ENCODE peak calls at places on chromosomes 1 and 21, in four cellular contexts. X is GM12878, Y is HepG2, Z is K562. P is an unnamed sample.

GRCh38 chr1:60171793-60172192 is 98.2 kb upstream of the C1orf87 start:
- DNase-seq in Z (no peak), Y (no peak), X (no peak), P (no peak)

GRCh38 chr1:16146888-16147614 is 8.8 kb downstream of the EPHA2 start:
- DNase-seq in X (no peak), Y (peak), Z (peak), P (no peak)

GRCh38 chr1:24981632-24982007 is 51.5 kb upstream of the RUNX3 start:
- DNase-seq in Y (no peak), Z (no peak), X (no peak), P (no peak)

GRCh38 chr1:46442317-46443161 is 47.1 kb upstream of the DMBX1 start:
- DNase-seq in Y (peak), X (no peak), Z (peak), P (peak)

GRCh38 chr1:11833497-11833896 is 14.1 kb downstream of the NPPA start:
- DNase-seq in Z (no peak), X (no peak), Y (no peak), P (no peak)

GRCh38 chr1:115507256-115507589 is 134.5 kb upstream of the VANGL1 start:
- DNase-seq in X (no peak), Y (peak), Z (peak), P (peak)

GRCh38 chr1:8409107-8409506 is 91.2 kb downstream of the SLC45A1 start:
- DNase-seq in Z (peak), Y (peak), X (no peak), P (peak)

GRCh38 chr21:42330380-42331336 is 15.4 kb upstream of the TFF3 start:
- DNase-seq in Z (no peak), X (no peak), Y (no peak), P (no peak)

GRCh38 chr21:44006656-44007055 is 5.5 kb upstream of the TRAPPC10 start:
- DNase-seq in Y (no peak), Z (no peak), X (no peak), P (no peak)

GRCh38 chr1:113086551-113086950 is 13.6 kb downstream of the LRIG2 start:
- DNase-seq in Y (no peak), X (no peak), Z (no peak), P (no peak)

GRCh38 chr1:151024540-151025146 is 11.7 kb upstream of the BNIPL start:
- DNase-seq in X (no peak), Y (peak), Z (peak), P (peak)

GRCh38 chr1:200428482-200429205 is 18.8 kb upstream of the ZNF281 start:
- DNase-seq in Z (no peak), Y (no peak), X (no peak), P (no peak)

GRCh38 chr1:2644171-2644570 is 11.4 kb upstream of the MMEL1 start:
- DNase-seq in Z (no peak), X (no peak), Y (no peak), P (no peak)

GRCh38 chr1:233240839-233241682 is 54.5 kb downstream of the PCNX2 start:
- DNase-seq in Z (peak), X (no peak), Y (peak), P (peak)

GRCh38 chr1:42952353-42953001 is 6.2 kb downstream of the SLC2A1 start:
- DNase-seq in Z (peak), X (no peak), Y (no peak), P (no peak)

GRCh38 chr1:7940745-7941436 is at the start of gene TNFRSF9:
- DNase-seq in X (no peak), Z (peak), Y (no peak), P (peak)

GRCh38 chr1:169109561-169110134 is 3.2 kb downstream of the ATP1B1 start:
- DNase-seq in Y (peak), X (no peak), Z (no peak), P (peak)

GRCh38 chr21:22585558-22585957 is 1587.3 kb downstream of the NCAM2 start:
- DNase-seq in Y (no peak), Z (no peak), X (no peak), P (no peak)

GRCh38 chr21:42677339-42678117 is 24.1 kb downstream of the PDE9A start:
- DNase-seq in X (no peak), Z (no peak), Y (no peak), P (no peak)

GRCh38 chr1:178619523-178619922 is 105.5 kb upstream of the RALGPS2 start:
- DNase-seq in X (no peak), Y (no peak), Z (no peak), P (no peak)

GRCh38 chr1:165162671-165163241 is 193.8 kb downstream of the LMX1A start:
- DNase-seq in Z (no peak), X (no peak), Y (peak), P (no peak)

GRCh38 chr1:155169541-155169940 is 3.6 kb downstream of the KRTCAP2 start:
- DNase-seq in Z (peak), Y (no peak), X (no peak), P (no peak)

GRCh38 chr1:170307426-170307825 is 161.7 kb downstream of the NTMT2 start:
- DNase-seq in Y (no peak), Z (no peak), X (no peak), P (no peak)

GRCh38 chr1:65230741-65231439 is 78.5 kb upstream of the DNAJC6 start:
- DNase-seq in X (no peak), Z (peak), Y (no peak), P (no peak)

GRCh38 chr1:167090289-167090942 is at the start of gene GPA33:
- DNase-seq in X (no peak), Z (no peak), Y (no peak), P (no peak)

GRCh38 chr1:207336559-207337467 is 15.3 kb downstream of the CD55 start:
- DNase-seq in Y (peak), Z (no peak), X (peak), P (no peak)

GRCh38 chr1:41122851-41123518 is 101.5 kb upstream of the SLFNL1 start:
- DNase-seq in X (no peak), Z (peak), Y (peak), P (peak)

GRCh38 chr1:54885863-54886723 is 902 bp downstream of the DHCR24 start:
- DNase-seq in X (no peak), Z (peak), Y (peak), P (peak)

GRCh38 chr1:8541961-8542521 is 224.1 kb downstream of the SLC45A1 start:
- DNase-seq in Y (no peak), X (no peak), Z (peak), P (no peak)

GRCh38 chr1:151814426-151814825 is 9.2 kb upstream of the LINGO4 start:
- DNase-seq in Z (no peak), X (no peak), Y (no peak), P (no peak)

GRCh38 chr1:156371553-156372264 is 2.7 kb downstream of the RHBG start:
- DNase-seq in Y (peak), Z (no peak), X (no peak), P (no peak)

GRCh38 chr1:110450928-110451327 is at the start of gene PROK1:
- DNase-seq in X (no peak), Y (no peak), Z (no peak), P (no peak)

GRCh38 chr1:110453829-110454228 is 2.9 kb downstream of the PROK1 start:
- DNase-seq in Y (no peak), Z (no peak), X (no peak), P (no peak)

GRCh38 chr1:110452330-110452729 is 1.4 kb downstream of the PROK1 start:
- DNase-seq in Y (no peak), Z (no peak), X (no peak), P (no peak)

GRCh38 chr1:110454328-110454727 is 3.4 kb downstream of the PROK1 start:
- DNase-seq in X (no peak), Z (no peak), Y (no peak), P (no peak)

DNA sequence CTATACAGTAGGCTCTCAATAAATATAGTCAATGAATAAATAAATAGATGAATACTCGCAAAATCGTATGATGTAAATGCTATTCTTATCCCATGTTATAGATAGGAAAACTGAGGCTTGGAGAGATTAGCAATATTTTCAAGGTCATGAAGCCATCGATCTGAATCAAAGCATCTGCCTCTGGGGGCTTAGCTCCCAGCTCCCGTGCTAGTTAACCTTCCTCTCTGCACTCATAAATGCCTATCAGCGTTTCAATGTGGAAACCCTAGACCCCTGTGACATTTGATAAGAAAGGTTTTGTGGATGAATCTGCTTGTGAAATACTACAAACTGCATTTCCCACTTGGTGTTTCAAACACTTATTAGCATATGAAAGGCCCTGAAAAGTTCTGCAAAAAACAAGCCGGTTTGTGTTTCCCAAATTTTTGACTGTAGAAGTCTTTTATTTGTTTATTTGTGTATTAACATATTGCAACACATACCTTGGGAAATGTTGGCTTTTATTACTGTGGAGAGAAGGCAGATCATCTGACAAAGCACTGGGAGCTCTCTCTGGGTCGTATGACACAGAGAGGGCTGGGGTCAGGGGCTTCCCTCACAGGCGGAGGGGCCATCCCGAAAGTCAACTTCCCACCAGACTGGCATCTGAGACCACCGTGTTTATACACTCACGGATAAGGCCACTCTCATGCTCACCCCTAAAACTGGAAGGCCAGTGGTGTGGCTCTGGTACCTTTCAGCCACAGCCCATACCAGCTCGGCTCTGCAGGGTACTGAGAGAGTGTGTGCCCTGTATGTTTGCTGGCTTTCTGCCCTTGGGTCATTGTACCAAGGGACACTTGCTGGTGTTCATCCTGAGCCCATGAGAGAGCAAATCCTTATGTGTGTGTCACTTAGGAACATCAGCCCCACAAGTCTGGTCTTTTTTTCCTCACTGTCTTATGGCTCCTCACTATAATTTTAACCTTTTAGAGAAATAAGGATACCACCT is 993 bp upstream of the PROK1 start:
- DNase-seq in Z (no peak), X (no peak), Y (no peak), P (no peak)
- TF ChIP-seq SP1 in Z (no peak), X (no peak), Y (no peak), P (no peak)

DNA sequence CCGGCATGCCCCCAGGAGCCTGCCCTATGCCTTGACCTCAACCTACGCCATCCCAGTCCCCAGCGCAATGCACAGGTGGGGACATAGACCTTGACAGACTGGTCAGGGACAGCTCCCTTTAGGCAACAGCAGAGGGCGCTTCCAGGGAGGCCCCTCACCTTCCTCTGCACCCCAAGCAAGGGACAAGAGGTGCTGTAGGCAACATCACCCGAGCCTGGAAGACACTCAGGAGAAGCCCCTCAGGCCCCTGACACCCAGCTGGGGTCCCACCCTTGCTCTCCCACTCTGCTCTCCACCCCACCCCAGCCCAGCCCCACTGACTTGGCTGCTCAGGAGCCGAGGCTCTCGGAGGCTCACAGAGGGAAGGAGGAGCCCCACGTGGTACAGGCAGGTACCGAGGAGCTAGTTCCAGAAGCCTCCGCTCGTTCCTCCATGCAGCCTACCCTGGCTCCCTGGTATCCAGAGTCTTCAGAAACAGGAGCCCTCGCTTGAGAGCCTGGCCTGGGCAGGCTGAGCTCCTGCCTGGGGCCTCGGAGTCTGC is 2.4 kb upstream of the WNT3A start:
- DNase-seq in Y (peak), Z (peak), X (no peak), P (peak)
- TF ChIP-seq FOXM1 in Y (no peak), Z (no peak), X (no peak), P (no peak)

GRCh38 chr1:26820784-26821269 is 5.7 kb upstream of the ZDHHC18 start:
- DNase-seq in X (peak), Z (peak), Y (peak), P (no peak)
- TF ChIP-seq SP1 in X (no peak), Z (no peak), Y (no peak), P (no peak)

DNA sequence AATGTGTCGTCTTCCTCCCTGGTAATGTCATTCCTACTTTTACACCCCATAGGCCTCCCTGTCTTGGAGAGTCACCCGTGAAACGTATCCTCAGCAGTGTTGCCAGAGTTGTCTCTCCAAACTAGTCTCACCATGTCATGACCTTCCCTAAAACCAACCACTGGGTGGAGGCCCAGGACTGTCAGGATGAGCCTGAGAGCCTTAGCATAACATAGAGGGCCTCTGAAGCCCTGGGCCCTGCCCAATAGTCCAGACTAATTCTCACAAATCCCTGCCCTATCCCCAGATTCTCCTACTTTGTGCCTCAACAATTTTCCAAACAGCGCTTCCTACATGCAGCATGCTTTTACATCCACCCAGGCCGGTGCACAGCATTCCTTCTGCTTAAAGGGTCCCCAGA is 29.3 kb upstream of the HSD3B1 start:
- DNase-seq in Z (no peak), Y (no peak), X (no peak), P (no peak)
- TF ChIP-seq FOXM1 in Z (no peak), Y (no peak), X (no peak), P (no peak)

GRCh38 chr1:30081379-30082102 is 641.8 kb downstream of the MATN1 start:
- DNase-seq in Y (no peak), Z (no peak), X (no peak), P (no peak)
- TF ChIP-seq SP1 in Y (no peak), Z (no peak), X (no peak), P (no peak)

GRCh38 chr1:28118640-28119307 is 30.4 kb upstream of the EYA3 start:
- DNase-seq in Z (no peak), X (no peak), Y (no peak), P (no peak)

GRCh38 chr1:28112388-28113311 is 24.2 kb upstream of the EYA3 start:
- DNase-seq in Y (peak), Z (peak), X (no peak), P (peak)

GRCh38 chr1:28114844-28115243 is 26.4 kb upstream of the EYA3 start:
- DNase-seq in X (no peak), Y (no peak), Z (no peak), P (no peak)

GRCh38 chr1:28111157-28111556 is 22.7 kb upstream of the EYA3 start:
- DNase-seq in Z (no peak), X (no peak), Y (no peak), P (no peak)

DNA sequence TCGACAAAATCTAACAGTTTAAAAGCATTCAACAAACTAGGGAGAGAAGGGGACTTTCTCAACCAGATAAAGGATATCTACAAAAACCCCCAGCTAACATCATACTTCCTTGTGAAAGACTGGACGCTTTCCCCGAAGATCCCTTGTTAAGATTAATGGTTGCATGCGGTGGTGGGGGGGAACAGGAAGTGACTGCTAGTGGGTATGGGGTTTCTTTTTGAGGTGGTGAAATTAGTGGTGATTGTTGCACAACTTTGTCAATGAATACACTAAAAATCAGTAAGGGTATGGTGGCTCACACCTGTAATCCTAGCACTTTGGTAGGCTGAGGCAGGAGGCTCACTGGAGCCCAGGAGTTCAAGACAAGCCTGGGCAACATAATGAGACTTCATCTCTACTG is 26.9 kb upstream of the EYA3 start:
- DNase-seq in Y (no peak), X (peak), Z (no peak), P (no peak)
- TF ChIP-seq FOXM1 in Y (no peak), X (peak), Z (peak), P (no peak)

GRCh38 chr1:202329891-202330290 is 11.8 kb downstream of the UBE2T start:
- DNase-seq in X (no peak), Z (no peak), Y (no peak), P (no peak)

GRCh38 chr1:202333861-202334260 is 7.9 kb downstream of the UBE2T start:
- DNase-seq in Z (no peak), Y (no peak), X (no peak), P (no peak)
- TF ChIP-seq SP1 in Z (no peak), Y (no peak), X (no peak), P (no peak)

GRCh38 chr1:84145051-84145450 is 980 bp downstream of the PRKACB start:
- DNase-seq in Y (no peak), X (no peak), Z (no peak), P (no peak)

GRCh38 chr1:84141177-84142003 is 2.7 kb upstream of the PRKACB start:
- DNase-seq in X (no peak), Y (no peak), Z (no peak), P (no peak)

GRCh38 chr1:84143796-84144565 is at the start of gene PRKACB:
- DNase-seq in X (peak), Y (no peak), Z (no peak), P (no peak)

GRCh38 chr1:84148758-84149157 is 4.7 kb downstream of the PRKACB start:
- DNase-seq in Y (no peak), Z (no peak), X (no peak), P (no peak)

GRCh38 chr1:84146375-84147032 is 2.4 kb downstream of the PRKACB start:
- DNase-seq in Y (no peak), Z (no peak), X (no peak), P (no peak)
- TF ChIP-seq FOXM1 in Y (no peak), Z (no peak), X (no peak), P (no peak)